ENCODE peak calls at places on chromosomes 11 and 22, in seven cellular contexts. E is fibroblast of the aortic adventitia; G is IMR-90; D is fibroblast of mammary gland; M is thoracic aorta; A is naive thymus-derived CD4-positive, alpha-beta T cell; B is tibial artery. J is an unnamed sample.

GRCh38 chr22:48739348-48740085 is 1088.2 kb downstream of the BRD1 start:
- DNase-seq in E (no peak), G (no peak), D (no peak), M (no peak), A (no peak), B (peak; percentile 16), J (no peak)

GRCh38 chr22:22704156-22704946 is 59.9 kb downstream of the GGTLC2 start:
- DNase-seq in E (no peak), G (no peak), D (no peak), M (no peak), A (no peak), B (no peak), J (no peak)

GRCh38 chr22:46738961-46739870 is 1.2 kb upstream of the CERK start:
- DNase-seq in E (peak; percentile 63), G (peak; percentile 72), D (peak; percentile 56), M (no peak), A (peak; percentile 78), B (peak; percentile 44), J (peak; percentile 60)

GRCh38 chr11:14314127-14314526 is 44.9 kb downstream of the RRAS2 start:
- DNase-seq in E (no peak), G (no peak), D (no peak), M (no peak), A (no peak), B (no peak), J (no peak)

GRCh38 chr22:23705358-23705757 is 14.5 kb downstream of the RGL4 start:
- DNase-seq in E (no peak), G (no peak), D (no peak), M (no peak), A (no peak), B (no peak), J (no peak)

GRCh38 chr22:43253839-43254238 is 66.9 kb upstream of the TTLL12 start:
- DNase-seq in E (no peak), G (no peak), D (no peak), M (no peak), A (no peak), B (no peak), J (no peak)

GRCh38 chr22:16914006-16914405 is 88.8 kb upstream of the XKR3 start:
- DNase-seq in E (no peak), G (no peak), D (no peak), M (no peak), A (no peak), B (no peak), J (no peak)

GRCh38 chr11:45662665-45663485 is 2.5 kb downstream of the CHST1 start:
- DNase-seq in E (peak; percentile 76), G (peak; percentile 89), D (peak; percentile 92), M (peak; percentile 49), A (no peak), B (no peak), J (no peak)

GRCh38 chr11:2741377-2742131 is 41.8 kb upstream of the KCNQ1OT1 start:
- DNase-seq in E (peak; percentile 67), G (peak; percentile 74), D (peak; percentile 83), M (no peak), A (no peak), B (no peak), J (no peak)

GRCh38 chr11:116847612-116848011 is 10.2 kb upstream of the APOA1 start:
- DNase-seq in E (no peak), G (no peak), D (no peak), M (no peak), A (no peak), B (no peak), J (no peak)

GRCh38 chr11:129861702-129862107 is 33.7 kb downstream of the NFRKB start:
- DNase-seq in E (peak; percentile 93), G (peak; percentile 96), D (peak; percentile 92), M (no peak), A (no peak), B (no peak), J (no peak)

GRCh38 chr11:70579376-70579955 is 181.1 kb downstream of the CTTN start:
- DNase-seq in E (no peak), G (no peak), D (no peak), M (no peak), A (no peak), B (no peak), J (no peak)

GRCh38 chr11:94504689-94505293 is 7.5 kb upstream of the C11orf97 start:
- DNase-seq in E (peak; percentile 81), G (peak; percentile 68), D (peak; percentile 70), M (no peak), A (peak; percentile 44), B (no peak), J (no peak)

GRCh38 chr11:105155679-105156078 is 16.1 kb upstream of the CARD18 start:
- DNase-seq in E (no peak), G (no peak), D (no peak), M (no peak), A (no peak), B (no peak), J (no peak)

GRCh38 chr22:20183823-20184222 is 33.0 kb upstream of the CCDC188 start:
- DNase-seq in E (no peak), G (no peak), D (no peak), M (no peak), A (no peak), B (no peak), J (no peak)

GRCh38 chr11:120703358-120704152 is 192.0 kb downstream of the GRIK4 start:
- DNase-seq in E (no peak), G (no peak), D (no peak), M (no peak), A (no peak), B (no peak), J (no peak)

GRCh38 chr11:18704698-18705097 is 6.1 kb downstream of the TMEM86A start:
- DNase-seq in E (no peak), G (no peak), D (no peak), M (no peak), A (no peak), B (no peak), J (no peak)

GRCh38 chr11:130606181-130606580 is 157.7 kb downstream of the ADAMTS15 start:
- DNase-seq in E (peak; percentile 46), G (no peak), D (peak; percentile 79), M (no peak), A (no peak), B (no peak), J (no peak)

GRCh38 chr22:47000888-47001287 is 238.4 kb downstream of the TBC1D22A start:
- DNase-seq in E (no peak), G (no peak), D (no peak), M (no peak), A (no peak), B (no peak), J (no peak)

GRCh38 chr11:5310423-5310822 is 8.7 kb upstream of the OR51B4 start:
- DNase-seq in E (no peak), G (no peak), D (no peak), M (no peak), A (no peak), B (no peak), J (no peak)

GRCh38 chr22:28019881-28020861 is 101.1 kb upstream of the PITPNB start:
- DNase-seq in E (peak; percentile 63), G (peak; percentile 60), D (peak; percentile 66), M (no peak), A (peak; percentile 61), B (peak; percentile 75), J (peak; percentile 56)

GRCh38 chr22:21621891-21622623 is 7.8 kb downstream of the YDJC start:
- DNase-seq in E (no peak), G (no peak), D (peak; percentile 36), M (no peak), A (no peak), B (peak; percentile 52), J (no peak)

GRCh38 chr22:31947296-31947695 is 3.0 kb downstream of the YWHAH start:
- DNase-seq in E (no peak), G (no peak), D (peak; percentile 47), M (no peak), A (peak; percentile 46), B (no peak), J (no peak)

GRCh38 chr11:125925247-125925740 is 20.6 kb upstream of the VSIG10L2 start:
- DNase-seq in E (no peak), G (no peak), D (no peak), M (no peak), A (no peak), B (no peak), J (no peak)

GRCh38 chr11:31421840-31422239 is 52.2 kb downstream of the DNAJC24 start:
- DNase-seq in E (no peak), G (no peak), D (no peak), M (no peak), A (no peak), B (no peak), J (no peak)

GRCh38 chr22:32859743-32860142 is 58.2 kb downstream of the TIMP3 start:
- DNase-seq in E (no peak), G (no peak), D (no peak), M (no peak), A (no peak), B (no peak), J (no peak)

GRCh38 chr11:109838034-109838433 is 255.2 kb upstream of the ZC3H12C start:
- DNase-seq in E (no peak), G (no peak), D (peak; percentile 39), M (no peak), A (no peak), B (no peak), J (no peak)

DNA sequence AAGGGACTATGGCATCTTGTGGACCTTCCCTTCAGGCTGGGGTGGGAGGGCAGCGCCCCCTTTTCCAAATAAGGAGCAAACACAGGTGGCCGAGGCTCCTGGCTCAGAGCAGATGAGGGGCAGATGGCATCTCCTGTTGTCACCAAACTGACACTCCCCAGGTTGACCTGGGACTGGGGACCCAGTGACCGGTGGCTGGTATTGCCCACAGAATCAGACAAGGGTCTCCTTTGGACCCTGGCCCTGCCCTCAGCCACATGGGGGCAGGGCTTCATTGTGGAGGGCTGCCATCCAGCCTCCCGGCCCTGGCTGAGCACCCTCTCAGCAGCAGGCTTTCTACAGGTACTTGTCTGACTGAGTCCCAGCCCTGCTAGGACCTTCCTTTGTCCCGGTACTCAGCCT is 842 bp upstream of the SIGIRR start:
- DNase-seq in E (no peak), G (no peak), D (no peak), M (no peak), A (no peak), B (no peak), J (peak; percentile 68)
- H3K4me3 ChIP-seq in E (no peak overlapping the region), G (no peak overlapping the region), D (no peak overlapping the region), M (peak overlapping the region; percentile 72), A (peak overlapping the region; percentile 92), B (peak overlapping the region; percentile 36), J (peak overlapping the region; percentile 82)

GRCh38 chr11:117862753-117863152 is 13.7 kb downstream of the FXYD6 start:
- DNase-seq in E (no peak), G (no peak), D (no peak), M (no peak), A (no peak), B (no peak), J (no peak)
- H3K4me3 ChIP-seq in E (no peak overlapping the region), G (no peak overlapping the region), D (no peak overlapping the region), M (no peak overlapping the region), A (no peak overlapping the region), B (no peak overlapping the region), J (no peak overlapping the region)

GRCh38 chr11:83725161-83725560 is 439.0 kb upstream of the CCDC90B start:
- DNase-seq in E (no peak), G (no peak), D (no peak), M (no peak), A (no peak), B (no peak), J (no peak)
- H3K4me3 ChIP-seq in E (no peak overlapping the region), G (no peak overlapping the region), D (no peak overlapping the region), M (peak overlapping the region; percentile 53), A (no peak overlapping the region), B (peak overlapping the region; percentile 39), J (no peak overlapping the region)

DNA sequence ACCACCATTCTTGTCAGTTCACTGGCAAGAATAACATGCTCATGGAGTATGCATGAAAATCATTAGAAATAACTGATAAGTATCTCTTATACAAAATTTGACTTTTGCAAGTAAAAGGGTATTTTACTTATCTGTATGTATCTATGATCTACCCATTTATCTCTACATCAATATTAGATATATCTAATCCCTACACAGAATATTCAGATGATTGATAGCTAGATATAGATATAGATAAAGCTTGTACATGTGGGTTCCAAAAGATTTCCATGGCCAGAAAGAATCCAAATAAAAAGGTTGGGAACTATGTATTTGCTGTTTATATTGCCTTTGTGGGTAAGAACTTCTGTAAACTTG is 185.5 kb downstream of the MAML2 start:
- DNase-seq in E (no peak), G (no peak), D (no peak), M (no peak), A (no peak), B (no peak), J (no peak)
- H3K4me3 ChIP-seq in E (no peak overlapping the region), G (no peak overlapping the region), D (no peak overlapping the region), M (no peak overlapping the region), A (no peak overlapping the region), B (no peak overlapping the region), J (no peak overlapping the region)